ENCODE peak calls at places on chromosome 20, in seven cellular contexts. E is Panc1, J is K562, R is HCT116, Y is HepG2, N is GM12878, G is GM23338. D is an unnamed sample.

GRCh38 chr20:6122873-6123649 is at the start of gene FERMT1:
- DNase-seq in E (no peak), J (no peak), G (peak), R (peak), N (no peak), Y (peak), D (peak)

GRCh38 chr20:12916699-12917098 is 92.1 kb upstream of the SPTLC3 start:
- DNase-seq in R (no peak), E (no peak), N (no peak), G (no peak), J (no peak), Y (peak), D (no peak)

GRCh38 chr20:4091332-4092135 is 76.2 kb upstream of the RNF24 start:
- DNase-seq in Y (peak), R (no peak), G (peak), N (no peak), J (peak), E (no peak), D (peak)

GRCh38 chr20:45890077-45890996 is 671 bp downstream of the NEURL2 start:
- DNase-seq in G (peak), R (no peak), Y (peak), E (no peak), J (no peak), N (no peak), D (no peak)

GRCh38 chr20:54061106-54061881 is 9.1 kb downstream of the BCAS1 start:
- DNase-seq in J (no peak), E (no peak), G (no peak), R (no peak), N (no peak), Y (no peak), D (no peak)

GRCh38 chr20:2932497-2932896 is 59.2 kb downstream of the PTPRA start:
- DNase-seq in E (no peak), N (no peak), Y (no peak), J (no peak), R (no peak), G (no peak), D (no peak)

GRCh38 chr20:59693587-59693986 is 89.2 kb downstream of the PHACTR3 start:
- DNase-seq in J (no peak), G (no peak), Y (no peak), N (no peak), R (no peak), E (no peak), D (no peak)

GRCh38 chr20:61803903-61804804 is 261.5 kb downstream of the TAF4 start:
- DNase-seq in J (no peak), N (peak), E (no peak), R (no peak), Y (no peak), G (no peak), D (no peak)

GRCh38 chr20:53413188-53413631 is 180.4 kb downstream of the ZNF217 start:
- DNase-seq in E (peak), G (peak), Y (peak), R (peak), N (peak), J (peak), D (no peak)

GRCh38 chr20:56360133-56360898 is 1.5 kb downstream of the FAM210B start:
- DNase-seq in E (no peak), R (no peak), G (no peak), J (peak), N (no peak), Y (peak), D (no peak)

GRCh38 chr20:24955045-24955444 is 6.0 kb downstream of the CST7 start:
- DNase-seq in E (no peak), N (peak), R (no peak), J (no peak), Y (no peak), G (no peak), D (no peak)

GRCh38 chr20:5222919-5223634 is 93.7 kb downstream of the PROKR2 start:
- DNase-seq in N (peak), Y (peak), G (peak), R (peak), E (peak), J (peak), D (peak)

GRCh38 chr20:41078329-41078728 is 49.7 kb downstream of the TOP1 start:
- DNase-seq in N (peak), J (peak), Y (peak), G (peak), R (no peak), E (no peak), D (no peak)
- TF ChIP-seq POLR2AphosphoS5 in N (no peak), J (no peak), Y (no peak), G (no peak), R (no peak), E (no peak), D (no peak)

GRCh38 chr20:63701051-63701328 is 4.5 kb downstream of the TNFRSF6B start:
- DNase-seq in Y (no peak), G (no peak), E (no peak), J (no peak), R (no peak), N (no peak), D (no peak)

GRCh38 chr20:63700199-63701050 is 4.0 kb downstream of the TNFRSF6B start:
- DNase-seq in G (no peak), J (no peak), R (no peak), Y (no peak), E (no peak), N (no peak), D (no peak)

GRCh38 chr20:63702036-63702665 is 5.6 kb downstream of the ARFRP1 start:
- DNase-seq in E (no peak), R (no peak), Y (no peak), N (no peak), G (no peak), J (no peak), D (no peak)

GRCh38 chr20:63702751-63703470 is 4.9 kb downstream of the ARFRP1 start:
- DNase-seq in N (no peak), G (no peak), Y (no peak), J (no peak), E (no peak), R (no peak), D (no peak)

DNA sequence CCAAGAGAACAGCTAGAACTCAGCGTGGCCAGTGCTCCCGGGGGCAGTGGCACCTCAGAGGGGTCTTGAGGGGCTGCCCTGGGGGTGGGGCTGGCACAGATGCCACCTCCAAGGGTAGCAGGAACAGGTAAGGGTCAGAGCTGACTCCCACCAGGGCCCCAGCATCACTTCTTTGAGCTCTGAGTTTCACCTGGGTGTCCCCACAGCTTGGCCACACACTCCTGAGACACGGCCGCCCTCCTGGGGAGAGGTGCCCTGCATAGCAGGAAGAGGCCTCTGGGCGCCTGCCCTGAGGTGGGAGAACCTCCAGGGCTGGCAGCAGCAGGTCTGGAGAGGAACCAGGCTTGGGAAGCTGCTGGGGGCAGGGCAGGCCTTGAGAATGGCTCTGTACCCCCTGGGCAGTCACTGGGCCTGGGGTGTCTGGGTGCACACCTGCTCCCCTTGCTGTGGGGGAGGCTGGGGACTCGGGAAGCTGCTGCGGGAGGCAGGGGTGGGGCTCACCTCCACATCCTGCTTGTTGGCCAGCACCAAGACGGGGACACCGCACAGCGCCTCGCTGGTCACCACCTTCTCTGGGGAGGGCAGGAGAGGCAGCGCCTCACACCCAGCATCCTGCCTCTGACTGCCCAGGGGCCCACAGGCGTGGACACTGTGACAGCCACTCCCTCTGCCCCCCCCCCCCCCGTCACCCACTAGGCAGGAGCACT is 5.0 kb downstream of the TNFRSF6B start:
- DNase-seq in Y (no peak), G (no peak), N (no peak), R (no peak), J (no peak), E (no peak), D (no peak)
- TF ChIP-seq REST in Y (no peak), G (no peak), N (no peak), R (no peak), J (no peak), E (no peak), D (no peak)

GRCh38 chr20:50848846-50849673 is 54.2 kb downstream of the BCAS4 start:
- DNase-seq in E (no peak), Y (no peak), J (no peak), G (no peak), N (no peak), R (no peak), D (no peak)
- TF ChIP-seq POLR2AphosphoS5 in E (no peak), Y (no peak), J (no peak), G (no peak), N (no peak), R (no peak), D (no peak)

GRCh38 chr20:31670371-31671228 is 32.9 kb downstream of the COX4I2 start:
- DNase-seq in N (no peak), J (peak), E (no peak), R (no peak), Y (no peak), G (no peak), D (no peak)
- TF ChIP-seq REST in N (no peak), J (no peak), E (no peak), R (no peak), Y (no peak), G (no peak), D (no peak)

GRCh38 chr20:17558154-17558940 is 11.5 kb upstream of the DSTN start:
- DNase-seq in J (peak), Y (peak), N (no peak), R (peak), E (peak), G (peak), D (no peak)
- TF ChIP-seq POLR2AphosphoS5 in J (peak), Y (no peak), N (no peak), R (peak), E (no peak), G (no peak), D (no peak)

GRCh38 chr20:41086402-41087324 is 50.7 kb upstream of the PLCG1 start:
- DNase-seq in Y (no peak), J (peak), G (no peak), E (no peak), R (no peak), N (no peak), D (peak)
- TF ChIP-seq REST in Y (no peak), J (no peak), G (no peak), E (no peak), R (no peak), N (no peak), D (no peak)